ENCODE peak calls at places on chromosomes 12 and 14, in five cellular contexts. I is IMR-90; K is body of pancreas; G is naive thymus-derived CD8-positive, alpha-beta T cell; B is upper lobe of right lung. D is an unnamed sample.

GRCh38 chr14:96754845-96755184 is 42.4 kb upstream of the VRK1 start:
- ATAC-seq in G (no peak), K (no peak), B (no peak), I (no peak), D (no peak)

GRCh38 chr12:26268841-26269553 is 73.6 kb downstream of the SSPN start:
- ATAC-seq in I (no peak), B (no peak), G (no peak), K (peak), D (no peak)

GRCh38 chr14:91548145-91548544 is 38.0 kb upstream of the PPP4R3A start:
- ATAC-seq in G (no peak), I (no peak), K (no peak), B (no peak), D (no peak)

GRCh38 chr14:71720978-71721624 is 211.1 kb upstream of the RGS6 start:
- ATAC-seq in I (peak), B (peak), G (no peak), K (peak), D (peak)

GRCh38 chr12:81347404-81347803 is 269.5 kb downstream of the ACSS3 start:
- ATAC-seq in G (no peak), I (no peak), K (no peak), B (no peak), D (no peak)

GRCh38 chr12:106915635-106916026 is 40.1 kb upstream of the TMEM263 start:
- ATAC-seq in K (no peak), I (no peak), G (no peak), B (no peak), D (no peak)

GRCh38 chr12:119786539-119786938 is 90.6 kb downstream of the CIT start:
- ATAC-seq in I (no peak), K (no peak), G (no peak), B (no peak), D (no peak)

GRCh38 chr12:120007272-120007671 is 18.2 kb downstream of the BICDL1 start:
- ATAC-seq in K (no peak), I (no peak), G (peak), B (no peak), D (peak)